ENCODE peak calls at places on chromosomes 2 and 18, in four cellular contexts. X is epithelial cell of esophagus, P is IMR-90, Z is AG04449. D is an unnamed sample.

GRCh38 chr2:127675335-127676261 is at the start of gene LIMS2:
- DNase-seq in X (no peak), P (peak; percentile 33), Z (no peak), D (no peak)

GRCh38 chr18:55422456-55423185 is 165.4 kb downstream of the TCF4 start:
- DNase-seq in X (no peak), P (peak; percentile 53), Z (no peak), D (no peak)

GRCh38 chr2:238119756-238120462 is 18.6 kb upstream of the KLHL30 start:
- DNase-seq in X (no peak), P (no peak), Z (no peak), D (no peak)

GRCh38 chr2:12469053-12469625 is 247.6 kb upstream of the TRIB2 start:
- DNase-seq in X (no peak), P (peak; percentile 52), Z (peak; percentile 74), D (no peak)

GRCh38 chr2:205850172-205850571 is 167.9 kb downstream of the NRP2 start:
- DNase-seq in X (no peak), P (no peak), Z (no peak), D (no peak)

GRCh38 chr2:127165539-127165935 is 54.6 kb downstream of the CYP27C1 start:
- DNase-seq in X (no peak), P (no peak), Z (no peak), D (no peak)

GRCh38 chr2:38750011-38750792 is 959 bp downstream of the SRSF7 start:
- DNase-seq in X (peak; percentile 66), P (peak; percentile 19), Z (no peak), D (no peak)

GRCh38 chr2:53786371-53787254 is at the start of the genes ASB3 and ERLEC1:
- DNase-seq in X (peak; percentile 79), P (peak; percentile 85), Z (peak; percentile 34), D (peak; percentile 65)

GRCh38 chr2:234823877-234824376 is 127.9 kb upstream of the SH3BP4 start:
- DNase-seq in X (peak; percentile 31), P (peak; percentile 98), Z (peak; percentile 92), D (peak; percentile 77)

GRCh38 chr2:201707753-201708152 is 9.3 kb upstream of the MPP4 start:
- DNase-seq in X (peak; percentile 39), P (peak; percentile 66), Z (no peak), D (no peak)

DNA sequence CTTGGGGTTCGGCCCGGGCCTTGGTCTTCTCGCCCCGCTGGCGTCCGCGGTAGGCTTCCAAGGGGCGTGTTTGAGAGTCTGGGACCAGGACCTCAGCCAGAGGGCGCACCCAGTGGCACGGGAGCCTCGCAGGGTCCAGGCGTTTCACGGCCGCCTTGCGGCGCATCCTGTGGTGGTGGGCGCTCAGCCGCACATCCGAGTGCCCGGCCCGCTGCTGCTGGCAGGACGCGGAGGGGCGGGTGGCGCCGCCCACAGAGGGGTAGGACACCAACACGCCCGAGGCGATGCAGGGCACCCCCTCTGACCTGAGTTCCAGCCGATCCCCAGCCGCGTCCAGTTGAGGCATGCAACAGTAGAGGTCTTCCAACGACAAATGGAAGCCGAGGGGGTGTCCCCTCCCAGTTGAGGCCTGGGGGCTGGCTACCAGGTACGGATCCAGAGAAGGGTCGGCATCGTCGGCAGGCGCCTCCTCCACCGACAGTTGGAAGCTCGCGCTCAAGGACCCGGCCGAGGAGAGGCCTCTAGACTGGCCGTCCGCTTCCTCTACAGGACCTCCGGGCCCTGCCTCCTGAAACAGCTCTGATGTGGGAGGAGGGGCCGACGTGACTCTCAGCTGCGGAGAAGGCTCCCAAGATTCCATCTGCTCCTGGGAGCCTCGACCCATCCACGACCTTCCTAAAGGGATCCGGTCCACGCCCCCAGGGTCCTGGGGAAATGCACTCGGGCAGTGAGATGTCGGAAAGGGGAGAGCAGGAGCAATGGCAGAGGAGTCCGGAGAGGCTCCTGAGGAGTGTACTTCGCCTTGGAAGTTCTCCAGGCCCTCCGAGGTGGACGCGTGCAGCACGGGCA is 6.3 kb downstream of the C2orf81 start:
- DNase-seq in X (no peak), P (no peak), Z (no peak), D (no peak)
- H3K4me3 ChIP-seq in X (peak overlapping the region; percentile 22), P (no peak overlapping the region), Z (peak overlapping the region; percentile 43), D (peak overlapping the region; percentile 38)

GRCh38 chr18:2979027-2979570 is 33.8 kb downstream of the LPIN2 start:
- DNase-seq in X (no peak), P (peak; percentile 88), Z (no peak), D (peak; percentile 54)
- H3K4me3 ChIP-seq in X (no peak overlapping the region), P (no peak overlapping the region), Z (no peak overlapping the region), D (no peak overlapping the region)

GRCh38 chr18:75455249-75456183 is 28.0 kb upstream of the SMIM21 start:
- DNase-seq in X (no peak), P (peak; percentile 18), Z (no peak), D (no peak)

GRCh38 chr18:75454022-75454795 is 26.7 kb upstream of the SMIM21 start:
- DNase-seq in X (no peak), P (peak; percentile 23), Z (no peak), D (no peak)

GRCh38 chr18:75456277-75456676 is 28.8 kb upstream of the SMIM21 start:
- DNase-seq in X (no peak), P (no peak), Z (no peak), D (no peak)
- H3K4me3 ChIP-seq in X (no peak overlapping the region), P (no peak overlapping the region), Z (peak overlapping the region; percentile 48), D (peak overlapping the region; percentile 57)

GRCh38 chr2:191257934-191258333 is 12.7 kb downstream of the MYO1B start:
- DNase-seq in X (no peak), P (no peak), Z (no peak), D (no peak)

GRCh38 chr2:191252699-191253098 is 7.5 kb downstream of the MYO1B start:
- DNase-seq in X (no peak), P (no peak), Z (no peak), D (no peak)

GRCh38 chr2:191255271-191255670 is 10.1 kb downstream of the MYO1B start:
- DNase-seq in X (no peak), P (peak; percentile 43), Z (no peak), D (no peak)

GRCh38 chr2:191259001-191259400 is 13.8 kb downstream of the MYO1B start:
- DNase-seq in X (no peak), P (no peak), Z (no peak), D (no peak)

GRCh38 chr2:191255756-191256312 is 10.6 kb downstream of the MYO1B start:
- DNase-seq in X (peak; percentile 51), P (peak; percentile 40), Z (no peak), D (no peak)
- H3K4me3 ChIP-seq in X (no peak overlapping the region), P (no peak overlapping the region), Z (no peak overlapping the region), D (no peak overlapping the region)

GRCh38 chr2:64748147-64748546 is 94.4 kb upstream of the SERTAD2 start:
- DNase-seq in X (no peak), P (no peak), Z (no peak), D (no peak)
- H3K4me3 ChIP-seq in X (no peak overlapping the region), P (no peak overlapping the region), Z (no peak overlapping the region), D (no peak overlapping the region)

GRCh38 chr2:88859461-88859860 is 168.0 kb downstream of the RPIA start:
- DNase-seq in X (no peak), P (no peak), Z (no peak), D (no peak)
- H3K4me3 ChIP-seq in X (no peak overlapping the region), P (no peak overlapping the region), Z (no peak overlapping the region), D (no peak overlapping the region)

GRCh38 chr2:102356381-102356712 is 751 bp downstream of the IL18R1 start:
- DNase-seq in X (no peak), P (no peak), Z (no peak), D (no peak)

GRCh38 chr2:102358496-102358895 is 2.9 kb downstream of the IL18R1 start:
- DNase-seq in X (no peak), P (no peak), Z (no peak), D (no peak)

GRCh38 chr2:102357975-102358374 is 2.4 kb downstream of the IL18R1 start:
- DNase-seq in X (no peak), P (no peak), Z (no peak), D (no peak)

GRCh38 chr2:102355526-102356380 is at the start of gene IL18R1:
- DNase-seq in X (peak; percentile 76), P (peak; percentile 69), Z (no peak), D (peak; percentile 6)

DNA sequence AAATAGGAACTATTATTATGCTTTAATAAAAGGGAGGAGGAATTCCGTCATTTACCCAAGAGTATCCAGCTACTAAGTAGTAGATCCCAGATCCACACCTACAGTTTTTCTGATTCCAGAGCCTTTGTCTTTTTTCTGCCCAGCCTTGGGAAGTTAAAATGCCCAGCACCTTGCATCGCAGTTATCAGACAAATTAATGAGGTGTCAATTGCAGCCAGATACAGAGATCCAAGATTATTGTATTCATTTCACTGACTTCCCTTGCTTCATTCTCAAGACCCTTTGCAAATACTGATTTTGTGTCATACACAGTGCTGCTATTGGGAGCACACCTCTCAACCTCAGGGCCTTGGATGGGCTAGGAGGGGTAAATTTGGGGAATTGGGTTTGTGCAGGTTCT is 1.1 kb downstream of the IL18R1 start:
- DNase-seq in X (no peak), P (no peak), Z (no peak), D (no peak)
- H3K4me3 ChIP-seq in X (no peak overlapping the region), P (no peak overlapping the region), Z (no peak overlapping the region), D (no peak overlapping the region)

GRCh38 chr2:85886585-85886984 is 2.2 kb downstream of the ST3GAL5 start:
- DNase-seq in X (peak; percentile 93), P (peak; percentile 99), Z (peak; percentile 92), D (no peak)
- H3K4me3 ChIP-seq in X (no peak overlapping the region), P (no peak overlapping the region), Z (peak overlapping the region; percentile 64), D (no peak overlapping the region)